ENCODE peak calls at places on chromosome 1, in five cellular contexts. One of them, this sample, is unnamed.

GRCh38 chr1:67126974-67127373 is 7.8 kb downstream of the C1orf141 start:
- DNase-seq in AG04450: no peak
- DNase-seq in upper lobe of right lung: no peak
- DNase-seq in fibroblast of lung: no peak
- DNase-seq in CD14-positive monocyte: no peak
- DNase-seq in this sample: no peak

GRCh38 chr1:173580658-173581057 is 22.2 kb downstream of the SLC9C2 start:
- DNase-seq in AG04450: no peak
- DNase-seq in fibroblast of lung: no peak
- DNase-seq in CD14-positive monocyte: no peak
- DNase-seq in upper lobe of right lung: no peak
- DNase-seq in this sample: no peak

GRCh38 chr1:183812686-183813569 is 8.0 kb downstream of the RGL1 start:
- DNase-seq in CD14-positive monocyte: no peak
- DNase-seq in AG04450: no peak
- DNase-seq in fibroblast of lung: peak; percentile 58
- DNase-seq in upper lobe of right lung: no peak
- DNase-seq in this sample: peak; percentile 61

GRCh38 chr1:206699626-206700025 is 14.9 kb downstream of the MAPKAPK2 start:
- DNase-seq in CD14-positive monocyte: no peak
- DNase-seq in fibroblast of lung: peak; percentile 78
- DNase-seq in AG04450: no peak
- DNase-seq in upper lobe of right lung: peak; percentile 17
- DNase-seq in this sample: no peak

GRCh38 chr1:38243106-38243505 is 196.5 kb upstream of the POU3F1 start:
- DNase-seq in AG04450: no peak
- DNase-seq in CD14-positive monocyte: no peak
- DNase-seq in fibroblast of lung: no peak
- DNase-seq in upper lobe of right lung: no peak
- DNase-seq in this sample: peak; percentile 57

GRCh38 chr1:117364240-117364639 is 3.0 kb upstream of the MAN1A2 start:
- DNase-seq in AG04450: no peak
- DNase-seq in CD14-positive monocyte: no peak
- DNase-seq in upper lobe of right lung: no peak
- DNase-seq in fibroblast of lung: no peak
- DNase-seq in this sample: no peak

GRCh38 chr1:160795951-160796383 is at the start of gene LY9:
- DNase-seq in CD14-positive monocyte: peak; percentile 79
- DNase-seq in upper lobe of right lung: no peak
- DNase-seq in fibroblast of lung: no peak
- DNase-seq in AG04450: no peak
- DNase-seq in this sample: no peak

GRCh38 chr1:94543893-94544635 is 2.5 kb upstream of the F3 start:
- DNase-seq in AG04450: no peak
- DNase-seq in upper lobe of right lung: no peak
- DNase-seq in CD14-positive monocyte: no peak
- DNase-seq in fibroblast of lung: peak; percentile 65
- DNase-seq in this sample: no peak

GRCh38 chr1:79859212-79859948 is 852.9 kb upstream of the ADGRL4 start:
- DNase-seq in AG04450: no peak
- DNase-seq in fibroblast of lung: peak; percentile 70
- DNase-seq in upper lobe of right lung: no peak
- DNase-seq in CD14-positive monocyte: no peak
- DNase-seq in this sample: no peak

GRCh38 chr1:27058976-27059688 is 46.5 kb upstream of the TENT5B start:
- DNase-seq in AG04450: no peak
- DNase-seq in upper lobe of right lung: no peak
- DNase-seq in fibroblast of lung: no peak
- DNase-seq in CD14-positive monocyte: no peak
- DNase-seq in this sample: peak; percentile 64

GRCh38 chr1:203351037-203351625 is at the start of gene FMOD:
- DNase-seq in fibroblast of lung: peak; percentile 72
- DNase-seq in CD14-positive monocyte: no peak
- DNase-seq in AG04450: no peak
- DNase-seq in upper lobe of right lung: no peak
- DNase-seq in this sample: peak; percentile 62

GRCh38 chr1:203557958-203558760 is 64.2 kb downstream of the OPTC start:
- DNase-seq in AG04450: peak; percentile 93
- DNase-seq in fibroblast of lung: peak; percentile 98
- DNase-seq in upper lobe of right lung: no peak
- DNase-seq in CD14-positive monocyte: peak; percentile 50
- DNase-seq in this sample: no peak

GRCh38 chr1:204314209-204314892 is 45.4 kb downstream of the PLEKHA6 start:
- DNase-seq in fibroblast of lung: no peak
- DNase-seq in CD14-positive monocyte: no peak
- DNase-seq in AG04450: no peak
- DNase-seq in upper lobe of right lung: no peak
- DNase-seq in this sample: peak; percentile 39

GRCh38 chr1:20344738-20345137 is 54.1 kb downstream of the VWA5B1 start:
- DNase-seq in AG04450: no peak
- DNase-seq in upper lobe of right lung: no peak
- DNase-seq in fibroblast of lung: no peak
- DNase-seq in CD14-positive monocyte: no peak
- DNase-seq in this sample: peak; percentile 54

GRCh38 chr1:209576798-209577197 is 6.7 kb upstream of the CAMK1G start:
- DNase-seq in fibroblast of lung: peak; percentile 69
- DNase-seq in CD14-positive monocyte: peak; percentile 72
- DNase-seq in AG04450: peak; percentile 39
- DNase-seq in upper lobe of right lung: peak; percentile 80
- DNase-seq in this sample: peak; percentile 85

GRCh38 chr1:182809414-182809957 is 19.9 kb downstream of the NPL start:
- DNase-seq in upper lobe of right lung: no peak
- DNase-seq in AG04450: no peak
- DNase-seq in CD14-positive monocyte: no peak
- DNase-seq in fibroblast of lung: no peak
- DNase-seq in this sample: no peak

GRCh38 chr1:229155472-229155871 is 115.4 kb upstream of the RAB4A start:
- DNase-seq in upper lobe of right lung: no peak
- DNase-seq in CD14-positive monocyte: peak; percentile 74
- DNase-seq in fibroblast of lung: no peak
- DNase-seq in AG04450: no peak
- DNase-seq in this sample: no peak

GRCh38 chr1:110390692-110391232 is at the start of gene SLC16A4:
- DNase-seq in AG04450: no peak
- DNase-seq in upper lobe of right lung: no peak
- DNase-seq in fibroblast of lung: peak; percentile 60
- DNase-seq in CD14-positive monocyte: no peak
- DNase-seq in this sample: peak; percentile 31

GRCh38 chr1:38826886-38827285 is 32.7 kb downstream of the RRAGC start:
- DNase-seq in AG04450: no peak
- DNase-seq in fibroblast of lung: no peak
- DNase-seq in upper lobe of right lung: no peak
- DNase-seq in CD14-positive monocyte: no peak
- DNase-seq in this sample: no peak

GRCh38 chr1:200951016-200951415 is 56.3 kb downstream of the INAVA start:
- DNase-seq in upper lobe of right lung: no peak
- DNase-seq in AG04450: no peak
- DNase-seq in fibroblast of lung: no peak
- DNase-seq in CD14-positive monocyte: no peak
- DNase-seq in this sample: no peak

GRCh38 chr1:38991638-38992449 is 768 bp downstream of the AKIRIN1 start:
- DNase-seq in upper lobe of right lung: peak; percentile 68
- DNase-seq in CD14-positive monocyte: peak; percentile 48
- DNase-seq in AG04450: no peak
- DNase-seq in fibroblast of lung: peak; percentile 31
- DNase-seq in this sample: peak; percentile 44

GRCh38 chr1:108107658-108108057 is 92.5 kb downstream of the SLC25A24 start:
- DNase-seq in upper lobe of right lung: no peak
- DNase-seq in CD14-positive monocyte: peak; percentile 64
- DNase-seq in fibroblast of lung: no peak
- DNase-seq in AG04450: no peak
- DNase-seq in this sample: no peak

GRCh38 chr1:211842518-211842917 is 12.0 kb upstream of the LPGAT1 start:
- DNase-seq in upper lobe of right lung: no peak
- DNase-seq in AG04450: no peak
- DNase-seq in CD14-positive monocyte: no peak
- DNase-seq in fibroblast of lung: no peak
- DNase-seq in this sample: no peak

GRCh38 chr1:225689882-225690459 is 37.0 kb upstream of the ENAH start:
- DNase-seq in AG04450: no peak
- DNase-seq in upper lobe of right lung: no peak
- DNase-seq in fibroblast of lung: no peak
- DNase-seq in CD14-positive monocyte: no peak
- DNase-seq in this sample: no peak

GRCh38 chr1:224762701-224763100 is 146.6 kb downstream of the CNIH3 start:
- DNase-seq in upper lobe of right lung: no peak
- DNase-seq in AG04450: no peak
- DNase-seq in CD14-positive monocyte: no peak
- DNase-seq in fibroblast of lung: no peak
- DNase-seq in this sample: no peak

DNA sequence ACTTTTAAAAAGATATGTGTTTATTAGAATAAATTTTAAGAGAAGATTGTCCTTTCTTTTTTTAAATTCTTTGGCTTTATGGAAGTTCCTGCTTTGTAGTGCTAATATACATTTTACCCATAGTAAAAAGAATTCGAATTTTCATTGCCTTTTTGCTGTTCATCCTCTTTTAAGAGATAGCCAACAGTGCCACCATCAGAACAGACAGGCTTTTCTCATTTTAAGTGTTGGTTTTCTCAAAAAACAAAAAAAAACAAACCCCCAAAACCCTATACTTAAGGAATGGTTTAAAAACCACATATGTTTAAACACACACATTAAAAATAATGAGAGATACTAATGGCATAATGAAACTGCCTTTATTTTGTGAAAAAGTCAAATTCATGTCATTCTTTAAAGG is 118.8 kb downstream of the NEK7 start:
- DNase-seq in AG04450: no peak
- DNase-seq in fibroblast of lung: peak; percentile 44
- DNase-seq in upper lobe of right lung: no peak
- DNase-seq in CD14-positive monocyte: no peak
- DNase-seq in this sample: no peak
- TF ChIP-seq CTCF in AG04450: peak; percentile 9
- TF ChIP-seq CTCF in fibroblast of lung: no peak
- TF ChIP-seq CTCF in upper lobe of right lung: no peak
- TF ChIP-seq CTCF in CD14-positive monocyte: no peak
- TF ChIP-seq CTCF in this sample: no peak

GRCh38 chr1:167342846-167343245 is 122.2 kb downstream of the POU2F1 start:
- DNase-seq in upper lobe of right lung: no peak
- DNase-seq in AG04450: no peak
- DNase-seq in CD14-positive monocyte: no peak
- DNase-seq in fibroblast of lung: no peak
- DNase-seq in this sample: no peak
- TF ChIP-seq CTCF in upper lobe of right lung: peak; percentile 32
- TF ChIP-seq CTCF in AG04450: no peak
- TF ChIP-seq CTCF in CD14-positive monocyte: peak; percentile 26
- TF ChIP-seq CTCF in fibroblast of lung: no peak
- TF ChIP-seq CTCF in this sample: peak; percentile 56

GRCh38 chr1:87796521-87796920 is 467.8 kb downstream of the LMO4 start:
- DNase-seq in fibroblast of lung: no peak
- DNase-seq in upper lobe of right lung: no peak
- DNase-seq in AG04450: no peak
- DNase-seq in CD14-positive monocyte: no peak
- DNase-seq in this sample: no peak

GRCh38 chr1:87794788-87795614 is 466.3 kb downstream of the LMO4 start:
- DNase-seq in upper lobe of right lung: no peak
- DNase-seq in AG04450: peak; percentile 45
- DNase-seq in fibroblast of lung: peak; percentile 67
- DNase-seq in CD14-positive monocyte: no peak
- DNase-seq in this sample: no peak

GRCh38 chr1:87790756-87791155 is 462.1 kb downstream of the LMO4 start:
- DNase-seq in upper lobe of right lung: no peak
- DNase-seq in fibroblast of lung: no peak
- DNase-seq in CD14-positive monocyte: no peak
- DNase-seq in AG04450: no peak
- DNase-seq in this sample: no peak

GRCh38 chr1:87795615-87796337 is 467.1 kb downstream of the LMO4 start:
- DNase-seq in CD14-positive monocyte: no peak
- DNase-seq in upper lobe of right lung: no peak
- DNase-seq in fibroblast of lung: no peak
- DNase-seq in AG04450: no peak
- DNase-seq in this sample: no peak

DNA sequence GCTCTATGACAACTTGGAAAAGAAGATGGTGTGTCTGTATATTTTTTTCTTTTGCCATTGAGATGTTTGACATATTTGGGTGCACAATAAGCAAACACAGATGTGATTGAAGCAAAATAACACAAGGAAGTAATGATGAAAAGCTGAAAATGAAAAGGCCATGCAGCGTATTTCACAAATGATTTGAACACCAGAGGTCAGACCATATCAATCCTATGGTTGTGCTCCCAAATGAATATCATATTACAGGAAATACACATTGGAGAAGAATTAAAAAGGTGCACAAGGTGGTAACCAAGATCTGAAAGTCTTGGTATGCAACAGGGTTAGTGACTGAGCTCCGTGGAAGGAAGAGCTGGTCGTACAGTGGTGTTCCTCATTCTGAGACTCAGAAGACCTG is 463.4 kb downstream of the LMO4 start:
- DNase-seq in fibroblast of lung: no peak
- DNase-seq in AG04450: no peak
- DNase-seq in CD14-positive monocyte: no peak
- DNase-seq in upper lobe of right lung: no peak
- DNase-seq in this sample: no peak
- TF ChIP-seq CTCF in fibroblast of lung: no peak
- TF ChIP-seq CTCF in AG04450: no peak
- TF ChIP-seq CTCF in CD14-positive monocyte: no peak
- TF ChIP-seq CTCF in upper lobe of right lung: no peak
- TF ChIP-seq CTCF in this sample: no peak

GRCh38 chr1:87712261-87712674 is 383.6 kb downstream of the LMO4 start:
- DNase-seq in CD14-positive monocyte: no peak
- DNase-seq in fibroblast of lung: no peak
- DNase-seq in AG04450: no peak
- DNase-seq in upper lobe of right lung: no peak
- DNase-seq in this sample: no peak
- TF ChIP-seq CTCF in CD14-positive monocyte: no peak
- TF ChIP-seq CTCF in fibroblast of lung: no peak
- TF ChIP-seq CTCF in AG04450: no peak
- TF ChIP-seq CTCF in upper lobe of right lung: no peak
- TF ChIP-seq CTCF in this sample: no peak

DNA sequence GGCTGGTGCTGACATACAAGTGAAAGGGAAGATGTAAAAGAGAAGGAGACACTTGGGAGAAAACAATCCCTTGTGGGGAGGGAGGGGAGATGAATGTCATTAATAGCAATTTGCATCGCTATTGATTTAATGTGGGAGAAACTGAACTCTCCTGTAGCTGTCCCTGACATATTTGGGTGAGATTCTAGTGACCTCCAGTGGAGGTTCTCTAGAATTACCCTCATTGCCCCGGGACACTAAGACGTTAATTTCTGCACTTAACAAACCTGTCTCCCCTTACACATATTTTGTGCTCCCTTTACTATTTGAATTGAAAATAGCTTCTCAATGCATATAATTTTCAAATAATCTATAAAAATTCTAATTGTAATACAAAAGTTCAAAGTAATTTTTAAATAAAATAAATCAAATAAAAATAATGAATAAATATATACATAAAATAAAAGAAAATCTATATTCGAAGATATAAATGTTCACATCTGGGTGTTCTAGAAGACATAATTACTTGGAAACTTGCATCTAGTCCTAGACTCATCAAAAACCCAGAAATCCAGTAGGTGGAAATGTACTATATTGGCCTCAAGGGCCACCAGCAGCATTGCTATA is 283.0 kb downstream of the LMX1A start:
- DNase-seq in CD14-positive monocyte: no peak
- DNase-seq in upper lobe of right lung: no peak
- DNase-seq in fibroblast of lung: peak; percentile 71
- DNase-seq in AG04450: peak; percentile 11
- DNase-seq in this sample: peak; percentile 52
- TF ChIP-seq CTCF in CD14-positive monocyte: peak; percentile 29
- TF ChIP-seq CTCF in upper lobe of right lung: peak; percentile 77
- TF ChIP-seq CTCF in fibroblast of lung: peak; percentile 81
- TF ChIP-seq CTCF in AG04450: peak; percentile 79
- TF ChIP-seq CTCF in this sample: peak; percentile 87